ENCODE peak calls at places on chromosomes 11 and 22, in four cellular contexts. L, C, H and V are unnamed samples.
A peak's percentile ranks its signal among the peaks of the same experiment; 100 is the strongest.

GRCh38 chr11:103798029-103798428 is 238.4 kb upstream of the DDI1 start:
- DNase-seq in L (no peak), C (no peak), H (no peak), V (no peak)

GRCh38 chr11:19816817-19817216 is 104.2 kb downstream of the NAV2 start:
- DNase-seq in L (no peak), C (no peak), H (no peak), V (no peak)

GRCh38 chr11:621838-622237 is 2.9 kb downstream of the CDHR5 start:
- DNase-seq in L (no peak), C (no peak), H (no peak), V (no peak)

GRCh38 chr11:15826826-15827225 is 529.5 kb downstream of the SOX6 start:
- DNase-seq in L (peak; percentile 59), C (peak; percentile 39), H (peak; percentile 32), V (peak; percentile 86)

GRCh38 chr11:102197759-102198158 is 87.5 kb downstream of the YAP1 start:
- DNase-seq in L (no peak), C (no peak), H (no peak), V (no peak)

GRCh38 chr11:114163231-114163631 is 103.7 kb downstream of the ZBTB16 start:
- DNase-seq in L (no peak), C (no peak), H (no peak), V (no peak)

GRCh38 chr11:91970604-91971003 is 254.0 kb upstream of the FAT3 start:
- DNase-seq in L (no peak), C (no peak), H (no peak), V (no peak)

GRCh38 chr22:48492371-48493320 is 1335.0 kb downstream of the BRD1 start:
- DNase-seq in L (peak; percentile 49), C (peak; percentile 59), H (peak; percentile 74), V (no peak)

GRCh38 chr11:35163707-35164496 is 24.9 kb downstream of the CD44 start:
- DNase-seq in L (no peak), C (no peak), H (peak; percentile 65), V (no peak)

GRCh38 chr22:48734961-48735360 is 1092.7 kb downstream of the BRD1 start:
- DNase-seq in L (no peak), C (peak; percentile 9), H (no peak), V (no peak)

GRCh38 chr11:113487622-113488021 is 12.4 kb upstream of the DRD2 start:
- DNase-seq in L (no peak), C (no peak), H (no peak), V (no peak)

GRCh38 chr11:80388536-80388935 is 947.7 kb upstream of the TENM4 start:
- DNase-seq in L (no peak), C (no peak), H (no peak), V (no peak)

GRCh38 chr11:126929186-126930085 is 71.1 kb downstream of the KIRREL3 start:
- DNase-seq in L (no peak), C (no peak), H (no peak), V (no peak)

GRCh38 chr11:74948546-74948897 is 369 bp downstream of the XRRA1 start:
- DNase-seq in L (no peak), C (peak; percentile 39), H (peak; percentile 38), V (no peak)

GRCh38 chr11:72918825-72919224 is 104.6 kb downstream of the ATG16L2 start:
- DNase-seq in L (no peak), C (no peak), H (no peak), V (no peak)

GRCh38 chr11:44564653-44565007 is 833 bp upstream of the CD82 start:
- DNase-seq in L (no peak), C (peak; percentile 76), H (no peak), V (peak; percentile 87)

DNA sequence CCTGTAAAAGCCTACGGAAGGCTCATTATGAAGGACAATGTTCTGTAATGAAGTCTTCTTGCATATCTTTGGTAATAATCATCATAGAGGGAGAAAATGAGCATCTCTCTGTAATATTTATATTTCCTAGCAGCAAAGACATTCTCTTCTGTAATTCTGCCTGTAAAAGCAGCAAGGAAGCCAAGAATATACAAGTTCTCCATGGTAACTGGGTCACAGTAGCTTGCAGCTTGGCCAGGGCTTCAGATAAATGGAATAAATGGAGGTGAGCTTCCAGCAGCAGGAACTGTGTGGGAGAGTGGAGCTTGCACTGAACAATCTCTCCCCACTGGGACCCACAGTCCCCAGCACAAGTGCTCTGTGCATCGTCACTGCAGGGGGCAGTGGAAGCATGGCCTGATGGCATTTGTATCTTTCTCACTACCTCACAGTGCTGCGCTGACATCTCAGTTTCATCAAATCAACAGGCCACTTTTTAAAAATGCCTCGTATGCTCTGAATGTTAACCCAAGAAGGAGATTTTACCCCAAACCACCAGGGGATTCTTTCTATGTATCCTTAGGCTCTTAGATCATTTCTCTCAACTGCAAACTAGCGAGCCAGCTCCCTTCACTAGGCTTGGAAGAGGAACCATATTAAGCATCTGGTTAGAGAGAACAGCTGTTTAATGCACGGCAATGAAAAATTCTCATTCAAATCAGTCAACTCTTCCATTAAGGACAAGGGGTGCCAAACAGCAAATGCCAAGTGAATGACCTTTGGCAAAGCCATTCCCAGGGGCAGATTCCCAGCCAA is 1059.7 kb downstream of the OPCML start:
- DNase-seq in L (no peak), C (no peak), H (no peak), V (no peak)
- TF ChIP-seq CTCF in L (no peak), C (no peak), H (no peak), V (no peak)

GRCh38 chr11:123235687-123236261 is 40.7 kb upstream of the CLMP start:
- DNase-seq in L (no peak), C (no peak), H (no peak), V (no peak)
- TF ChIP-seq CTCF in L (no peak), C (no peak), H (no peak), V (peak; percentile 16)

DNA sequence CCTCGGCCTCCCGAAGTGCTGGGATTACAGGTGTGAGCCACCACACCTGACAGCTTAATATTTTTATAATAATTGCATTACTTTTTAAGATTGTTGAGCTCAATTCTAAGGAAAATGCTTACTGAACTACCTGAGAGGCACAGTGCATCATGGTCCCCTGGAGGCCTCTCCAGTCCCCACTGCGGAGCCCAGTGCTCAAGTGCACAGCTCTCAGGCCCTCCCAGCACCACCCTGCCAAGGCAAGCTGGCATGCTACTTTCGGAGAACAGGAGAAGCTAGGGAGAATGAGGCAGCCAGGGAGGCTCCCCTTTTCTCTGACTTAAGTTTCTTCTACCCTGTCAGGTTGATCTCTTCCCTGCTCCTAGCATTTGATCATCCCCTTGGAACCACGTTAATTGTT is 64.2 kb upstream of the CECR2 start:
- DNase-seq in L (no peak), C (no peak), H (no peak), V (no peak)
- TF ChIP-seq CTCF in L (no peak), C (no peak), H (no peak), V (no peak)

GRCh38 chr11:93287434-93287833 is 43.1 kb upstream of the DEUP1 start:
- DNase-seq in L (no peak), C (no peak), H (no peak), V (no peak)
- TF ChIP-seq CTCF in L (no peak), C (no peak), H (no peak), V (no peak)

GRCh38 chr22:45462034-45462655 is 40.5 kb upstream of the FBLN1 start:
- DNase-seq in L (no peak), C (no peak), H (peak; percentile 27), V (no peak)
- TF ChIP-seq CTCF in L (no peak), C (peak; percentile 59), H (peak; percentile 69), V (peak; percentile 25)

GRCh38 chr11:124069429-124070401 is 28.6 kb upstream of the OR10G7 start:
- DNase-seq in L (peak; percentile 59), C (no peak), H (peak; percentile 72), V (no peak)
- TF ChIP-seq CTCF in L (peak; percentile 54), C (peak; percentile 52), H (peak; percentile 81), V (peak; percentile 53)

DNA sequence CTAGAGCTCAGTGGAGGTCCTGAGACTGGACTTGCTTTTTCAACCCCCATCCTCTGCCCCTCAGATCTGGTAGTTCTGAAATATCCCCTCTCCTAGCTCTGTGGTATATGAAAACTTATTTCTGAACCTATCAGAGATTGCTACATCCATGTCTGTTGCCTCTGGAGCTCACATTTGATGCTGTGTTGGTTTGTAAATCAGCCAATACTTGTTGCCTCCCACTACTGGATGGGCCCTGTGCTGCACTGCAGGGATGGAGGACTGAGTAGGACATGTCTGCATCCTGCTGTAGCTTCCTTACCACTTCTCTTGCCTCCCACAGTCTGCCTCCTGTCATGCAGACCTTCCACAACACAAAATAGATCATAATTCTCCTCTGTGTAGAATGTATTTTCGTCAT is 5.2 kb downstream of the OLFML1 start:
- DNase-seq in L (no peak), C (no peak), H (no peak), V (no peak)
- TF ChIP-seq CTCF in L (no peak), C (no peak), H (no peak), V (no peak)

GRCh38 chr11:118792642-118793124 is 1.7 kb upstream of the DDX6 start:
- DNase-seq in L (peak; percentile 91), C (no peak), H (peak; percentile 94), V (no peak)

GRCh38 chr11:118791015-118791960 is at the start of gene DDX6:
- DNase-seq in L (peak; percentile 88), C (peak; percentile 73), H (peak; percentile 89), V (peak; percentile 97)

GRCh38 chr11:118789501-118790356 is 1.2 kb downstream of the DDX6 start:
- DNase-seq in L (peak; percentile 63), C (no peak), H (peak; percentile 68), V (no peak)

GRCh38 chr11:118791961-118792578 is 1.1 kb upstream of the DDX6 start:
- DNase-seq in L (peak; percentile 53), C (no peak), H (peak; percentile 65), V (no peak)

DNA sequence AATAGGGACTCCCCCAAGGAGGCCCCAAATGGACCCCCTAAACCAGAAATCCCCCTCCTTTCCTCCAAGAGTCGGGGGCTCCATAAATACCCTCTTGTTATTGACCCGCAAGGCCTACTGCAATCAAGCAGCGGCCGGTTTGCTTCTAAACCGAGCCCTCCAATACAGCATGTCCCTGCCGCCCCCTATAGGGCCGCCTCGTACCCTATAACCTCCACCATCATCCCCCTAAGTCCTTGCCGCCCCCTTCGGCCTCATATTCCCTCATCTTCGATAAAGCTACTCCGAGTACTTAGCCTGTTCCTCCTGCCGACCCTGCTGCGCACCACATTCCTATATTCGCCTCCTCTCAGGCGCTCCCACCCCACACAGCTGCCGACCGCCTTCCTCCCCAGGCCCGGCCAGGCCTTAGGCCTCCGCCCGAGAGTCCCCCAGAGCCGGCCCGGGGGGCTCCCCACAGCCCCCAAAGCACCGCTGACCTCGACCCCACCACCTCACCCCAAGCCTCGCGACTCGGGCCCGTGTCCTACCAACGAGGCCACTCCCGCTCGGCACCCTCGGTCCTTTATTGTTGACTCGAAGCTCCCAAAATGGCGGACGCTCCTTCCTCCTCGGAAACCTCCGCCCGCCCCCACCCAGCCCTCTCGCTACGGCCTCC is 478 bp downstream of the DDX6 start:
- DNase-seq in L (peak; percentile 69), C (peak; percentile 45), H (peak; percentile 78), V (peak; percentile 90)
- TF ChIP-seq CTCF in L (no peak), C (peak; percentile 52), H (peak; percentile 78), V (peak; percentile 59)

GRCh38 chr11:65425971-65426838 is 3.6 kb downstream of the NEAT1 start:
- DNase-seq in L (no peak), C (peak; percentile 97), H (peak; percentile 80), V (no peak)

GRCh38 chr11:65423516-65424199 is 1.1 kb downstream of the NEAT1 start:
- DNase-seq in L (peak; percentile 51), C (no peak), H (peak; percentile 45), V (peak; percentile 74)

GRCh38 chr11:65424200-65425104 is 1.9 kb downstream of the NEAT1 start:
- DNase-seq in L (peak; percentile 70), C (peak; percentile 59), H (peak; percentile 71), V (peak; percentile 84)

GRCh38 chr11:65426839-65427690 is 4.5 kb downstream of the NEAT1 start:
- DNase-seq in L (peak; percentile 70), C (peak; percentile 54), H (peak; percentile 50), V (no peak)

GRCh38 chr11:65425105-65425970 is 2.7 kb downstream of the NEAT1 start:
- DNase-seq in L (peak; percentile 73), C (peak; percentile 77), H (peak; percentile 86), V (peak; percentile 74)
- TF ChIP-seq CTCF in L (no peak), C (peak; percentile 21), H (peak; percentile 32), V (peak; percentile 8)